ENCODE peak calls at places on chromosomes 1 and 21, in eight cellular contexts. Z is T-helper 1 cell, Y is DMS153, F is A549, V is NCI-H2081, J is Caki2, B is foreskin fibroblast, A is RCC 7860. O is an unnamed sample.
A peak's percentile ranks its signal among the peaks of the same experiment; 100 is the strongest.

GRCh38 chr1:24022611-24023359 is 42.7 kb upstream of the SRSF10 start:
- DNase-seq in A (peak; percentile 87), F (peak; percentile 79), Y (no peak), V (no peak), B (peak; percentile 87), J (peak; percentile 89), Z (no peak), O (no peak)

GRCh38 chr1:21042920-21043605 is 133.6 kb downstream of the EIF4G3 start:
- DNase-seq in V (no peak), F (no peak), B (no peak), A (no peak), Z (no peak), J (no peak), Y (no peak), O (no peak)

GRCh38 chr21:15015622-15016471 is 49.0 kb downstream of the NRIP1 start:
- DNase-seq in J (no peak), Y (no peak), B (peak; percentile 65), A (peak; percentile 76), Z (no peak), F (peak; percentile 10), V (no peak), O (no peak)

GRCh38 chr1:205062319-205062718 is 19.3 kb downstream of the CNTN2 start:
- DNase-seq in Z (no peak), Y (no peak), B (no peak), J (no peak), F (no peak), V (no peak), A (no peak), O (no peak)

GRCh38 chr1:233651563-233652233 is 37.8 kb downstream of the KCNK1 start:
- DNase-seq in Y (no peak), F (no peak), B (no peak), J (no peak), V (no peak), Z (no peak), A (no peak), O (no peak)

GRCh38 chr21:37461494-37461893 is 94.9 kb downstream of the DYRK1A start:
- DNase-seq in Y (no peak), Z (peak; percentile 51), B (no peak), F (no peak), A (no peak), V (no peak), J (no peak), O (no peak)

GRCh38 chr1:15678578-15678977 is 5.5 kb upstream of the PLEKHM2 start:
- DNase-seq in V (no peak), F (no peak), A (peak; percentile 90), B (peak; percentile 84), Z (peak; percentile 33), Y (no peak), J (peak; percentile 86), O (no peak)

GRCh38 chr1:5889462-5889861 is 102.8 kb downstream of the NPHP4 start:
- DNase-seq in B (no peak), Z (no peak), F (no peak), A (no peak), J (no peak), V (no peak), Y (no peak), O (no peak)

GRCh38 chr1:42943166-42943565 is 15.5 kb downstream of the SLC2A1 start:
- DNase-seq in V (no peak), B (no peak), Y (no peak), A (peak; percentile 98), Z (peak; percentile 54), F (no peak), J (peak; percentile 74), O (no peak)

GRCh38 chr1:9922342-9922741 is 12.3 kb upstream of the CTNNBIP1 start:
- DNase-seq in Y (no peak), V (no peak), B (no peak), F (no peak), A (no peak), Z (no peak), J (no peak), O (no peak)